ENCODE peak calls at places on chromosome 20, in ten cellular contexts. One of them, this sample, is unnamed.

GRCh38 chr20:53869466-53870258 is 200.7 kb downstream of the BCAS1 start:
- DNase-seq in ovary: no peak
- DNase-seq in NCI-H187: peak
- DNase-seq in Daoy: peak
- DNase-seq in NCI-H2081: peak
- DNase-seq in hypothalamus: no peak
- DNase-seq in fibroblast of gingiva: peak
- DNase-seq in memory B cell: peak
- DNase-seq in iPS DF 19.7: peak
- DNase-seq in effector CD4-positive, alpha-beta T cell: peak
- DNase-seq in this sample: peak

GRCh38 chr20:5612476-5613291 is 137.5 kb upstream of the SHLD1 start:
- DNase-seq in hypothalamus: no peak
- DNase-seq in effector CD4-positive, alpha-beta T cell: no peak
- DNase-seq in NCI-H187: no peak
- DNase-seq in NCI-H2081: no peak
- DNase-seq in iPS DF 19.7: no peak
- DNase-seq in Daoy: no peak
- DNase-seq in fibroblast of gingiva: peak
- DNase-seq in ovary: no peak
- DNase-seq in memory B cell: no peak
- DNase-seq in this sample: no peak

GRCh38 chr20:62063981-62064787 is 1.5 kb downstream of the TAF4 start:
- DNase-seq in ovary: peak
- DNase-seq in iPS DF 19.7: no peak
- DNase-seq in fibroblast of gingiva: no peak
- DNase-seq in memory B cell: no peak
- DNase-seq in NCI-H187: no peak
- DNase-seq in Daoy: no peak
- DNase-seq in hypothalamus: peak
- DNase-seq in NCI-H2081: no peak
- DNase-seq in effector CD4-positive, alpha-beta T cell: no peak
- DNase-seq in this sample: no peak

GRCh38 chr20:47568019-47568418 is 66.3 kb downstream of the NCOA3 start:
- DNase-seq in iPS DF 19.7: no peak
- DNase-seq in fibroblast of gingiva: peak
- DNase-seq in memory B cell: no peak
- DNase-seq in hypothalamus: no peak
- DNase-seq in effector CD4-positive, alpha-beta T cell: no peak
- DNase-seq in ovary: no peak
- DNase-seq in NCI-H2081: peak
- DNase-seq in NCI-H187: peak
- DNase-seq in Daoy: peak
- DNase-seq in this sample: no peak

GRCh38 chr20:189611-190010 is at the start of gene DEFB128:
- DNase-seq in Daoy: no peak
- DNase-seq in NCI-H187: no peak
- DNase-seq in NCI-H2081: no peak
- DNase-seq in hypothalamus: no peak
- DNase-seq in iPS DF 19.7: no peak
- DNase-seq in effector CD4-positive, alpha-beta T cell: no peak
- DNase-seq in ovary: no peak
- DNase-seq in fibroblast of gingiva: no peak
- DNase-seq in memory B cell: no peak
- DNase-seq in this sample: no peak

GRCh38 chr20:22004946-22005345 is 299.5 kb downstream of the PAX1 start:
- DNase-seq in hypothalamus: no peak
- DNase-seq in Daoy: no peak
- DNase-seq in effector CD4-positive, alpha-beta T cell: no peak
- DNase-seq in ovary: no peak
- DNase-seq in NCI-H187: no peak
- DNase-seq in iPS DF 19.7: no peak
- DNase-seq in fibroblast of gingiva: no peak
- DNase-seq in memory B cell: no peak
- DNase-seq in NCI-H2081: no peak
- DNase-seq in this sample: no peak

GRCh38 chr20:63680857-63681608 is 15.4 kb upstream of the TNFRSF6B start:
- DNase-seq in ovary: no peak
- DNase-seq in NCI-H2081: no peak
- DNase-seq in memory B cell: no peak
- DNase-seq in NCI-H187: no peak
- DNase-seq in effector CD4-positive, alpha-beta T cell: no peak
- DNase-seq in Daoy: no peak
- DNase-seq in hypothalamus: no peak
- DNase-seq in iPS DF 19.7: no peak
- DNase-seq in fibroblast of gingiva: no peak
- DNase-seq in this sample: no peak

GRCh38 chr20:50115041-50115512 is 2.1 kb upstream of the UBE2V1 start:
- DNase-seq in NCI-H187: no peak
- DNase-seq in memory B cell: no peak
- DNase-seq in Daoy: no peak
- DNase-seq in hypothalamus: no peak
- DNase-seq in fibroblast of gingiva: no peak
- DNase-seq in iPS DF 19.7: no peak
- DNase-seq in ovary: no peak
- DNase-seq in effector CD4-positive, alpha-beta T cell: no peak
- DNase-seq in NCI-H2081: no peak
- DNase-seq in this sample: no peak

GRCh38 chr20:32963176-32963575 is 41.1 kb downstream of the SUN5 start:
- DNase-seq in fibroblast of gingiva: no peak
- DNase-seq in hypothalamus: no peak
- DNase-seq in memory B cell: no peak
- DNase-seq in Daoy: no peak
- DNase-seq in ovary: no peak
- DNase-seq in NCI-H2081: no peak
- DNase-seq in iPS DF 19.7: no peak
- DNase-seq in effector CD4-positive, alpha-beta T cell: no peak
- DNase-seq in NCI-H187: no peak
- DNase-seq in this sample: no peak

GRCh38 chr20:25090492-25091429 is 8.8 kb upstream of the VSX1 start:
- DNase-seq in NCI-H2081: peak
- DNase-seq in NCI-H187: no peak
- DNase-seq in effector CD4-positive, alpha-beta T cell: peak
- DNase-seq in fibroblast of gingiva: no peak
- DNase-seq in memory B cell: no peak
- DNase-seq in hypothalamus: no peak
- DNase-seq in ovary: no peak
- DNase-seq in Daoy: no peak
- DNase-seq in iPS DF 19.7: no peak
- DNase-seq in this sample: peak

GRCh38 chr20:17530716-17531536 is at the start of gene BFSP1:
- DNase-seq in effector CD4-positive, alpha-beta T cell: peak
- DNase-seq in ovary: peak
- DNase-seq in Daoy: peak
- DNase-seq in hypothalamus: peak
- DNase-seq in fibroblast of gingiva: peak
- DNase-seq in NCI-H187: no peak
- DNase-seq in NCI-H2081: peak
- DNase-seq in iPS DF 19.7: no peak
- DNase-seq in memory B cell: no peak
- DNase-seq in this sample: no peak

GRCh38 chr20:36950432-36951197 is 893 bp downstream of the SAMHD1 start:
- DNase-seq in ovary: no peak
- DNase-seq in NCI-H2081: peak
- DNase-seq in fibroblast of gingiva: peak
- DNase-seq in hypothalamus: no peak
- DNase-seq in effector CD4-positive, alpha-beta T cell: peak
- DNase-seq in Daoy: peak
- DNase-seq in memory B cell: no peak
- DNase-seq in iPS DF 19.7: no peak
- DNase-seq in NCI-H187: no peak
- DNase-seq in this sample: peak

GRCh38 chr20:21100590-21101452 is 5.3 kb downstream of the LINC00237 start:
- DNase-seq in memory B cell: no peak
- DNase-seq in Daoy: peak
- DNase-seq in NCI-H187: no peak
- DNase-seq in ovary: no peak
- DNase-seq in hypothalamus: no peak
- DNase-seq in fibroblast of gingiva: no peak
- DNase-seq in NCI-H2081: peak
- DNase-seq in iPS DF 19.7: no peak
- DNase-seq in effector CD4-positive, alpha-beta T cell: no peak
- DNase-seq in this sample: no peak

GRCh38 chr20:1010659-1011058 is 8.5 kb upstream of the RSPO4 start:
- DNase-seq in memory B cell: no peak
- DNase-seq in NCI-H2081: no peak
- DNase-seq in fibroblast of gingiva: no peak
- DNase-seq in hypothalamus: no peak
- DNase-seq in ovary: no peak
- DNase-seq in effector CD4-positive, alpha-beta T cell: no peak
- DNase-seq in NCI-H187: no peak
- DNase-seq in iPS DF 19.7: no peak
- DNase-seq in Daoy: no peak
- DNase-seq in this sample: no peak

GRCh38 chr20:63702751-63703470 is 4.9 kb downstream of the ARFRP1 start:
- DNase-seq in ovary: peak
- DNase-seq in fibroblast of gingiva: no peak
- DNase-seq in effector CD4-positive, alpha-beta T cell: no peak
- DNase-seq in iPS DF 19.7: no peak
- DNase-seq in NCI-H2081: no peak
- DNase-seq in Daoy: no peak
- DNase-seq in NCI-H187: no peak
- DNase-seq in memory B cell: no peak
- DNase-seq in hypothalamus: no peak
- DNase-seq in this sample: no peak

GRCh38 chr20:19495905-19496703 is 262.0 kb upstream of the RIN2 start:
- DNase-seq in hypothalamus: no peak
- DNase-seq in NCI-H187: no peak
- DNase-seq in memory B cell: no peak
- DNase-seq in Daoy: peak
- DNase-seq in fibroblast of gingiva: peak
- DNase-seq in iPS DF 19.7: no peak
- DNase-seq in ovary: no peak
- DNase-seq in effector CD4-positive, alpha-beta T cell: no peak
- DNase-seq in NCI-H2081: no peak
- DNase-seq in this sample: no peak

GRCh38 chr20:13261460-13262301 is 40.6 kb downstream of the ISM1 start:
- DNase-seq in Daoy: peak
- DNase-seq in effector CD4-positive, alpha-beta T cell: peak
- DNase-seq in memory B cell: no peak
- DNase-seq in hypothalamus: no peak
- DNase-seq in NCI-H2081: peak
- DNase-seq in NCI-H187: no peak
- DNase-seq in ovary: peak
- DNase-seq in iPS DF 19.7: peak
- DNase-seq in fibroblast of gingiva: peak
- DNase-seq in this sample: peak

GRCh38 chr20:46505501-46505900 is 7.9 kb downstream of the ZNF334 start:
- DNase-seq in fibroblast of gingiva: no peak
- DNase-seq in ovary: no peak
- DNase-seq in NCI-H2081: no peak
- DNase-seq in Daoy: no peak
- DNase-seq in NCI-H187: no peak
- DNase-seq in iPS DF 19.7: no peak
- DNase-seq in effector CD4-positive, alpha-beta T cell: no peak
- DNase-seq in memory B cell: no peak
- DNase-seq in hypothalamus: no peak
- DNase-seq in this sample: no peak

GRCh38 chr20:7911586-7912330 is 28.5 kb downstream of the HAO1 start:
- DNase-seq in Daoy: no peak
- DNase-seq in NCI-H187: no peak
- DNase-seq in NCI-H2081: no peak
- DNase-seq in hypothalamus: peak
- DNase-seq in ovary: no peak
- DNase-seq in memory B cell: no peak
- DNase-seq in fibroblast of gingiva: no peak
- DNase-seq in iPS DF 19.7: no peak
- DNase-seq in effector CD4-positive, alpha-beta T cell: no peak
- DNase-seq in this sample: no peak

GRCh38 chr20:44027686-44028340 is 113.2 kb downstream of the TOX2 start:
- DNase-seq in iPS DF 19.7: no peak
- DNase-seq in NCI-H2081: no peak
- DNase-seq in NCI-H187: no peak
- DNase-seq in memory B cell: no peak
- DNase-seq in fibroblast of gingiva: no peak
- DNase-seq in ovary: no peak
- DNase-seq in effector CD4-positive, alpha-beta T cell: no peak
- DNase-seq in hypothalamus: no peak
- DNase-seq in Daoy: no peak
- DNase-seq in this sample: no peak

GRCh38 chr20:12207875-12208274 is 290.2 kb downstream of the BTBD3 start:
- DNase-seq in NCI-H187: no peak
- DNase-seq in NCI-H2081: peak
- DNase-seq in iPS DF 19.7: peak
- DNase-seq in fibroblast of gingiva: peak
- DNase-seq in ovary: no peak
- DNase-seq in effector CD4-positive, alpha-beta T cell: no peak
- DNase-seq in hypothalamus: no peak
- DNase-seq in Daoy: peak
- DNase-seq in memory B cell: no peak
- DNase-seq in this sample: no peak

GRCh38 chr20:32982617-32983458 is 21.4 kb downstream of the SUN5 start:
- DNase-seq in NCI-H187: no peak
- DNase-seq in iPS DF 19.7: no peak
- DNase-seq in hypothalamus: peak
- DNase-seq in NCI-H2081: no peak
- DNase-seq in ovary: peak
- DNase-seq in effector CD4-positive, alpha-beta T cell: no peak
- DNase-seq in memory B cell: no peak
- DNase-seq in Daoy: peak
- DNase-seq in fibroblast of gingiva: no peak
- DNase-seq in this sample: no peak

GRCh38 chr20:62366370-62367135 is 559 bp downstream of the LAMA5 start:
- DNase-seq in effector CD4-positive, alpha-beta T cell: no peak
- DNase-seq in ovary: no peak
- DNase-seq in NCI-H187: no peak
- DNase-seq in fibroblast of gingiva: no peak
- DNase-seq in memory B cell: peak
- DNase-seq in iPS DF 19.7: no peak
- DNase-seq in NCI-H2081: peak
- DNase-seq in hypothalamus: peak
- DNase-seq in Daoy: no peak
- DNase-seq in this sample: no peak

GRCh38 chr20:37284691-37285124 is 4.7 kb upstream of the MANBAL start:
- DNase-seq in iPS DF 19.7: no peak
- DNase-seq in Daoy: no peak
- DNase-seq in fibroblast of gingiva: no peak
- DNase-seq in memory B cell: no peak
- DNase-seq in NCI-H187: no peak
- DNase-seq in hypothalamus: no peak
- DNase-seq in NCI-H2081: no peak
- DNase-seq in effector CD4-positive, alpha-beta T cell: no peak
- DNase-seq in ovary: no peak
- DNase-seq in this sample: no peak

GRCh38 chr20:34269996-34270627 is 28.9 kb downstream of the ASIP start:
- DNase-seq in memory B cell: no peak
- DNase-seq in iPS DF 19.7: no peak
- DNase-seq in fibroblast of gingiva: peak
- DNase-seq in Daoy: no peak
- DNase-seq in ovary: peak
- DNase-seq in hypothalamus: no peak
- DNase-seq in effector CD4-positive, alpha-beta T cell: no peak
- DNase-seq in NCI-H187: no peak
- DNase-seq in NCI-H2081: no peak
- DNase-seq in this sample: no peak

GRCh38 chr20:23782366-23782983 is 31.7 kb upstream of the CST1 start:
- DNase-seq in ovary: no peak
- DNase-seq in memory B cell: no peak
- DNase-seq in fibroblast of gingiva: no peak
- DNase-seq in effector CD4-positive, alpha-beta T cell: no peak
- DNase-seq in iPS DF 19.7: no peak
- DNase-seq in Daoy: no peak
- DNase-seq in NCI-H187: no peak
- DNase-seq in hypothalamus: no peak
- DNase-seq in NCI-H2081: no peak
- DNase-seq in this sample: no peak

GRCh38 chr20:19758888-19759331 is 852 bp downstream of the RIN2 start:
- DNase-seq in NCI-H187: no peak
- DNase-seq in fibroblast of gingiva: peak
- DNase-seq in hypothalamus: peak
- DNase-seq in memory B cell: no peak
- DNase-seq in NCI-H2081: no peak
- DNase-seq in ovary: peak
- DNase-seq in effector CD4-positive, alpha-beta T cell: no peak
- DNase-seq in Daoy: peak
- DNase-seq in iPS DF 19.7: no peak
- DNase-seq in this sample: no peak

GRCh38 chr20:62267543-62267942 is 29.2 kb downstream of the OSBPL2 start:
- DNase-seq in Daoy: no peak
- DNase-seq in NCI-H187: no peak
- DNase-seq in fibroblast of gingiva: no peak
- DNase-seq in memory B cell: no peak
- DNase-seq in NCI-H2081: no peak
- DNase-seq in iPS DF 19.7: no peak
- DNase-seq in ovary: no peak
- DNase-seq in hypothalamus: no peak
- DNase-seq in effector CD4-positive, alpha-beta T cell: no peak
- DNase-seq in this sample: no peak